ENCODE peak calls at places on chromosomes 5 and 9, in four cellular contexts. N is psoas muscle, P is NCI-H1417, V is LoVo. T is an unnamed sample.

GRCh38 chr9:115367780-115368179 is 249.8 kb upstream of the TNC start:
- DNase-seq in N (no peak), P (no peak), V (no peak), T (no peak)

GRCh38 chr5:125883223-125883622 is 540.0 kb upstream of the GRAMD2B start:
- DNase-seq in N (no peak), P (no peak), V (no peak), T (no peak)

GRCh38 chr5:127001621-127002296 is 28.6 kb downstream of the MARCHF3 start:
- DNase-seq in N (no peak), P (no peak), V (no peak), T (peak; percentile 13)

GRCh38 chr9:38107811-38108304 is 38.8 kb upstream of the SHB start:
- DNase-seq in N (no peak), P (peak; percentile 2), V (no peak), T (no peak)

GRCh38 chr5:139655727-139656271 is 7.7 kb downstream of the CXXC5 start:
- DNase-seq in N (peak; percentile 86), P (no peak), V (no peak), T (no peak)

GRCh38 chr9:113154471-113154870 is 3.7 kb downstream of the SLC31A2 start:
- DNase-seq in N (peak; percentile 70), P (no peak), V (no peak), T (no peak)

GRCh38 chr9:8724284-8725018 is 924.9 kb upstream of the DMAC1 start:
- DNase-seq in N (no peak), P (no peak), V (no peak), T (no peak)

GRCh38 chr9:133803028-133803585 is 65.0 kb upstream of the SARDH start:
- DNase-seq in N (no peak), P (no peak), V (no peak), T (no peak)

GRCh38 chr9:69036319-69036718 is 767 bp downstream of the FXN start:
- DNase-seq in N (no peak), P (no peak), V (peak; percentile 9), T (no peak)